ENCODE peak calls at places on chromosomes 2 and 18, in seven cellular contexts. G, D, M, L, Z, U and J are unnamed samples.

GRCh38 chr2:11676640-11677039 is 6.6 kb upstream of the NTSR2 start:
- DNase-seq in D (no peak), M (no peak), L (no peak), Z (no peak), G (no peak), U (no peak), J (no peak)

GRCh38 chr18:49814147-49814499 is 790 bp upstream of the ACAA2 start:
- DNase-seq in M (no peak), U (peak; percentile 9), Z (no peak), G (peak; percentile 87), D (peak; percentile 3), L (peak; percentile 50), J (peak; percentile 43)

GRCh38 chr2:217942731-217943335 is 60.0 kb downstream of the TNS1 start:
- DNase-seq in L (no peak), Z (no peak), U (no peak), M (no peak), D (no peak), G (no peak), J (no peak)

GRCh38 chr18:10757349-10757748 is 231.5 kb downstream of the NAPG start:
- DNase-seq in M (no peak), G (no peak), D (no peak), U (no peak), L (no peak), Z (no peak), J (no peak)

GRCh38 chr2:95351080-95351915 is 51.2 kb upstream of the FAHD2A start:
- DNase-seq in Z (no peak), L (no peak), U (no peak), G (no peak), M (no peak), D (no peak), J (no peak)

GRCh38 chr2:48946444-48947048 is 191.0 kb upstream of the LHCGR start:
- DNase-seq in Z (peak; percentile 22), U (peak; percentile 70), L (no peak), G (peak; percentile 69), M (peak; percentile 10), D (peak; percentile 54), J (peak; percentile 63)

GRCh38 chr2:146532748-146533147 is 1312.1 kb upstream of the ACVR2A start:
- DNase-seq in M (no peak), D (no peak), U (no peak), L (no peak), Z (no peak), G (no peak), J (no peak)

GRCh38 chr18:11990541-11990940 is 9.2 kb downstream of the IMPA2 start:
- DNase-seq in Z (no peak), G (no peak), M (no peak), U (no peak), L (no peak), D (no peak), J (no peak)

GRCh38 chr2:108630567-108631405 is 88.5 kb upstream of the RANBP2 start:
- DNase-seq in Z (no peak), G (no peak), D (no peak), U (no peak), M (no peak), L (no peak), J (no peak)

GRCh38 chr18:79479114-79479760 is 83.5 kb downstream of the NFATC1 start:
- DNase-seq in U (no peak), D (no peak), Z (no peak), L (no peak), M (no peak), G (no peak), J (no peak)

GRCh38 chr2:19336781-19337180 is 21.6 kb downstream of the OSR1 start:
- DNase-seq in L (no peak), D (no peak), Z (no peak), M (no peak), U (no peak), G (no peak), J (no peak)

GRCh38 chr2:40155728-40156127 is 296.2 kb downstream of the SLC8A1 start:
- DNase-seq in G (no peak), D (no peak), U (no peak), M (no peak), Z (no peak), L (no peak), J (no peak)

GRCh38 chr2:96163768-96164429 is 18.7 kb upstream of the DUSP2 start:
- DNase-seq in Z (no peak), D (peak; percentile 86), G (no peak), U (no peak), M (no peak), L (no peak), J (peak; percentile 74)

GRCh38 chr2:182606728-182607681 is 109.1 kb upstream of the DNAJC10 start:
- DNase-seq in D (no peak), L (no peak), G (no peak), M (no peak), U (no peak), Z (no peak), J (no peak)

GRCh38 chr2:88190808-88191721 is 20.9 kb downstream of the THNSL2 start:
- DNase-seq in Z (no peak), M (no peak), G (peak; percentile 18), U (peak; percentile 56), D (peak; percentile 60), L (peak; percentile 56), J (peak; percentile 79)

GRCh38 chr2:39216495-39217191 is 27.1 kb downstream of the CDKL4 start:
- DNase-seq in L (no peak), M (no peak), U (no peak), G (no peak), Z (no peak), D (no peak), J (no peak)

GRCh38 chr2:149184994-149185393 is 145.4 kb upstream of the LYPD6 start:
- DNase-seq in Z (no peak), U (no peak), G (no peak), D (no peak), M (no peak), L (no peak), J (no peak)

GRCh38 chr18:6708880-6709279 is 20.6 kb upstream of the ARHGAP28 start:
- DNase-seq in L (no peak), Z (no peak), U (no peak), M (no peak), G (no peak), D (no peak), J (no peak)

GRCh38 chr18:26617151-26617554 is 68.8 kb upstream of the KCTD1 start:
- DNase-seq in M (peak; percentile 56), D (no peak), Z (peak; percentile 36), G (no peak), U (peak; percentile 75), L (no peak), J (no peak)

GRCh38 chr2:176687350-176687749 is 418.1 kb downstream of the MTX2 start:
- DNase-seq in Z (no peak), M (no peak), L (no peak), D (no peak), U (no peak), G (no peak), J (no peak)

GRCh38 chr2:231181848-231182247 is 16.6 kb upstream of the ARMC9 start:
- DNase-seq in Z (no peak), U (peak; percentile 71), M (no peak), D (peak; percentile 56), L (no peak), G (no peak), J (peak; percentile 53)

GRCh38 chr2:102412199-102412598 is 10.8 kb upstream of the IL18RAP start:
- DNase-seq in M (no peak), G (no peak), U (no peak), Z (no peak), L (no peak), D (no peak), J (no peak)

GRCh38 chr2:151780938-151781337 is 46.7 kb upstream of the NEB start:
- DNase-seq in Z (no peak), D (no peak), U (no peak), G (no peak), L (no peak), M (no peak), J (no peak)

GRCh38 chr2:70142590-70143313 is 48.1 kb downstream of the C2orf42 start:
- DNase-seq in Z (peak; percentile 98), D (peak; percentile 96), G (peak; percentile 96), L (peak; percentile 99), U (peak; percentile 98), M (peak; percentile 85), J (peak; percentile 97)

GRCh38 chr18:47772374-47773248 is 157.8 kb downstream of the SMAD2 start:
- DNase-seq in Z (peak; percentile 34), L (peak; percentile 43), G (peak; percentile 31), U (peak; percentile 69), M (peak; percentile 16), D (peak; percentile 57), J (peak; percentile 57)

GRCh38 chr2:226426292-226426736 is 373.3 kb downstream of the IRS1 start:
- DNase-seq in M (no peak), U (peak; percentile 51), Z (no peak), G (no peak), L (no peak), D (no peak), J (no peak)

GRCh38 chr18:25704096-25704870 is 352.3 kb upstream of the ZNF521 start:
- DNase-seq in L (peak; percentile 5), D (no peak), G (no peak), M (no peak), U (no peak), Z (no peak), J (no peak)

GRCh38 chr2:197851451-197851850 is 47.1 kb downstream of the PLCL1 start:
- DNase-seq in L (no peak), G (no peak), D (no peak), M (no peak), Z (no peak), U (no peak), J (peak; percentile 10)

GRCh38 chr2:233413529-233414272 is 59.4 kb downstream of the DGKD start:
- DNase-seq in L (no peak), G (peak; percentile 58), Z (peak; percentile 89), U (peak; percentile 82), M (peak; percentile 78), D (no peak), J (no peak)